ENCODE peak calls at places on chromosomes 13 and 19, in six cellular contexts. Y is A172, T is cardiac fibroblast, H is HEK293T, B is frontal cortex, V is erythroblast. F is an unnamed sample.

GRCh38 chr13:52399708-52400107 is 6.3 kb downstream of the THSD1 start:
- DNase-seq in H (no peak), B (no peak), V (peak; percentile 49), Y (no peak), T (peak; percentile 47), F (no peak)

GRCh38 chr19:19185853-19186728 is 5.9 kb downstream of the BORCS8 start:
- DNase-seq in H (peak; percentile 77), T (peak; percentile 51), V (peak; percentile 78), B (no peak), Y (peak; percentile 39), F (peak; percentile 13)

GRCh38 chr19:33329727-33330126 is 27.4 kb upstream of the CEBPA start:
- DNase-seq in V (no peak), H (no peak), T (no peak), B (no peak), Y (no peak), F (no peak)

GRCh38 chr13:51134763-51135365 is 23.8 kb upstream of the C13orf42 start:
- DNase-seq in V (no peak), H (no peak), T (no peak), Y (no peak), B (no peak), F (no peak)

GRCh38 chr19:20999731-21000352 is 20.6 kb upstream of the ZNF430 start:
- DNase-seq in Y (no peak), H (no peak), V (peak; percentile 36), B (peak; percentile 89), T (peak; percentile 83), F (peak; percentile 83)

GRCh38 chr13:109146912-109147624 is 517.7 kb downstream of the MYO16 start:
- DNase-seq in Y (peak; percentile 97), T (peak; percentile 60), H (no peak), V (no peak), B (no peak), F (peak; percentile 96)

GRCh38 chr19:2083174-2083854 is 12.8 kb downstream of the MOB3A start:
- DNase-seq in T (no peak), Y (no peak), H (no peak), V (no peak), B (no peak), F (no peak)

GRCh38 chr13:73090116-73090811 is 31.5 kb downstream of the KLF5 start:
- DNase-seq in V (peak; percentile 8), T (peak; percentile 56), H (peak; percentile 53), B (no peak), Y (peak; percentile 92), F (peak; percentile 93)

GRCh38 chr19:13162749-13163608 is 12.8 kb downstream of the IER2 start:
- DNase-seq in Y (peak; percentile 98), B (peak; percentile 90), T (peak; percentile 99), H (peak; percentile 91), V (peak; percentile 97), F (peak; percentile 96)

GRCh38 chr19:5395996-5396939 is 55.7 kb upstream of the PTPRS start:
- DNase-seq in B (no peak), V (no peak), H (no peak), T (no peak), Y (no peak), F (no peak)

GRCh38 chr19:49875801-49876421 is 1.2 kb downstream of the AKT1S1 start:
- DNase-seq in B (no peak), V (peak; percentile 82), T (peak; percentile 60), Y (no peak), H (peak; percentile 57), F (no peak)

GRCh38 chr19:56295531-56296455 is 18.8 kb downstream of the ZSCAN5A start:
- DNase-seq in B (no peak), V (no peak), T (no peak), Y (no peak), H (no peak), F (no peak)

GRCh38 chr19:52735734-52736133 is 890 bp upstream of the ZNF611 start:
- DNase-seq in T (no peak), V (no peak), B (peak; percentile 52), Y (no peak), H (no peak), F (peak; percentile 60)

GRCh38 chr19:5536337-5536894 is 31.3 kb downstream of the TINCR start:
- DNase-seq in V (no peak), H (peak; percentile 80), B (peak; percentile 69), T (peak; percentile 60), Y (peak; percentile 63), F (peak; percentile 54)

GRCh38 chr19:48568345-48568886 is 16.4 kb downstream of the SULT2B1 start:
- DNase-seq in V (peak; percentile 34), Y (peak; percentile 93), H (no peak), B (peak; percentile 73), T (peak; percentile 93), F (peak; percentile 85)

GRCh38 chr13:113929628-113930615 is 44.0 kb downstream of the C13orf46 start:
- DNase-seq in V (no peak), Y (no peak), B (no peak), T (no peak), H (no peak), F (no peak)

GRCh38 chr13:40016953-40017660 is 361.6 kb downstream of the COG6 start:
- DNase-seq in V (no peak), Y (no peak), H (no peak), T (no peak), B (no peak), F (no peak)

GRCh38 chr19:10116085-10116865 is 3.4 kb downstream of the EIF3G start:
- DNase-seq in B (no peak), V (no peak), T (no peak), H (no peak), Y (no peak), F (no peak)

GRCh38 chr13:47549219-47549752 is 451.8 kb downstream of the SUCLA2 start:
- DNase-seq in Y (no peak), H (no peak), V (no peak), B (no peak), T (no peak), F (no peak)